ENCODE peak calls at places on chromosomes 13 and 19, in ten cellular contexts. J is HCT116; E is anterior cingulate cortex; Q is progenitor cell of endocrine pancreas; D is CD4-positive, alpha-beta T cell; W is heart right ventricle; V is NCI-H1436; H is stimulated activated CD4-positive, alpha-beta T cell treated with anti-CD3 and anti-CD28 coated beads, Interleukin-15, amount 100 ng/mL, for 1 hour; U is omental fat pad; F is HAP-1. T is an unnamed sample.

GRCh38 chr13:31049083-31049482 is 112.6 kb downstream of the HSPH1 start:
- DNase-seq in J (no peak), E (no peak), Q (no peak), D (no peak), W (no peak), V (no peak), H (no peak), U (no peak), F (no peak), T (no peak)

GRCh38 chr13:40345654-40346372 is 320.6 kb downstream of the FOXO1 start:
- DNase-seq in J (no peak), E (no peak), Q (no peak), D (no peak), W (no peak), V (no peak), H (no peak), U (no peak), F (no peak), T (no peak)

GRCh38 chr19:19711306-19711933 is 21.5 kb downstream of the ZNF14 start:
- DNase-seq in J (no peak), E (no peak), Q (no peak), D (no peak), W (no peak), V (no peak), H (no peak), U (no peak), F (no peak), T (no peak)

GRCh38 chr13:99199541-99200432 is 867 bp upstream of the UBAC2 start:
- DNase-seq in J (no peak), E (no peak), Q (no peak), D (no peak), W (no peak), V (no peak), H (no peak), U (no peak), F (no peak), T (no peak)

GRCh38 chr13:30191491-30192100 is 115.8 kb downstream of the KATNAL1 start:
- DNase-seq in J (no peak), E (no peak), Q (no peak), D (no peak), W (no peak), V (no peak), H (no peak), U (no peak), F (no peak), T (no peak)

GRCh38 chr13:109862627-109863026 is 76.2 kb upstream of the IRS2 start:
- DNase-seq in J (peak), E (no peak), Q (no peak), D (no peak), W (no peak), V (no peak), H (no peak), U (no peak), F (no peak), T (no peak)

GRCh38 chr19:53655042-53655665 is 23.4 kb downstream of the DPRX start:
- DNase-seq in J (no peak), E (no peak), Q (no peak), D (no peak), W (no peak), V (no peak), H (no peak), U (no peak), F (no peak), T (no peak)

GRCh38 chr13:26222523-26223046 is 471 bp upstream of the RNF6 start:
- DNase-seq in J (no peak), E (no peak), Q (no peak), D (no peak), W (peak), V (no peak), H (no peak), U (no peak), F (no peak), T (no peak)

GRCh38 chr19:45097776-45098520 is 5.0 kb downstream of the PPP1R37 start:
- DNase-seq in J (no peak), E (peak), Q (no peak), D (no peak), W (no peak), V (no peak), H (no peak), U (no peak), F (no peak), T (peak)

GRCh38 chr13:24927810-24928404 is 163.9 kb downstream of the RNF17 start:
- DNase-seq in J (no peak), E (no peak), Q (no peak), D (no peak), W (no peak), V (no peak), H (no peak), U (no peak), F (no peak), T (no peak)

GRCh38 chr13:51380269-51380668 is 40.8 kb downstream of the SERPINE3 start:
- DNase-seq in J (no peak), E (no peak), Q (no peak), D (no peak), W (no peak), V (no peak), H (no peak), U (no peak), F (no peak), T (no peak)

GRCh38 chr19:28028881-28029280 is 1184.1 kb downstream of the UQCRFS1 start:
- DNase-seq in J (no peak), E (no peak), Q (no peak), D (no peak), W (no peak), V (no peak), H (no peak), U (no peak), F (no peak), T (no peak)

GRCh38 chr19:19628499-19629134 is 597 bp upstream of the LPAR2 start:
- DNase-seq in J (peak), E (no peak), Q (peak), D (peak), W (no peak), V (peak), H (peak), U (no peak), F (no peak), T (no peak)

GRCh38 chr13:30766957-30767603 is 31.7 kb downstream of the ALOX5AP start:
- DNase-seq in J (no peak), E (no peak), Q (no peak), D (peak), W (no peak), V (no peak), H (no peak), U (no peak), F (no peak), T (no peak)

GRCh38 chr19:11587302-11587972 is 9.8 kb upstream of the ZNF627 start:
- DNase-seq in J (peak), E (peak), Q (peak), D (peak), W (peak), V (peak), H (peak), U (peak), F (peak), T (peak)

GRCh38 chr19:5507056-5507624 is 51.9 kb downstream of the ZNRF4 start:
- DNase-seq in J (no peak), E (no peak), Q (no peak), D (no peak), W (no peak), V (no peak), H (no peak), U (no peak), F (no peak), T (no peak)

GRCh38 chr13:60655268-60655667 is 258.2 kb downstream of the TDRD3 start:
- DNase-seq in J (no peak), E (no peak), Q (no peak), D (no peak), W (no peak), V (no peak), H (no peak), U (no peak), F (no peak), T (no peak)

GRCh38 chr13:84896128-84896527 is 903.1 kb downstream of the SLITRK6 start:
- DNase-seq in J (peak), E (peak), Q (peak), D (no peak), W (no peak), V (peak), H (no peak), U (no peak), F (peak), T (no peak)

GRCh38 chr19:17843908-17844490 is 3.8 kb downstream of the JAK3 start:
- DNase-seq in J (no peak), E (no peak), Q (no peak), D (no peak), W (no peak), V (no peak), H (no peak), U (no peak), F (no peak), T (no peak)